ENCODE peak calls at places on chromosomes 11 and 22, in five cellular contexts. D is left lung, G is left ventricle myocardium inferior, O is Calu3, E is fibroblast of pulmonary artery. Z is an unnamed sample.
A peak's percentile ranks its signal among the peaks of the same experiment; 100 is the strongest.

GRCh38 chr22:50184004-50184461 is 1.7 kb upstream of the TRABD start:
- DNase-seq in O (peak; percentile 68), E (peak; percentile 67), D (peak; percentile 81), G (peak; percentile 82), Z (no peak)

GRCh38 chr11:86464509-86465221 is 90.0 kb downstream of the CCDC81 start:
- DNase-seq in O (no peak), E (no peak), G (no peak), D (no peak), Z (no peak)

GRCh38 chr11:92211576-92212167 is 12.9 kb upstream of the FAT3 start:
- DNase-seq in O (peak; percentile 37), D (no peak), G (no peak), E (peak; percentile 28), Z (no peak)

GRCh38 chr11:71247551-71248250 is 4.7 kb downstream of the SHANK2 start:
- DNase-seq in E (no peak), O (no peak), G (peak; percentile 53), D (no peak), Z (no peak)

GRCh38 chr22:43152355-43153071 is 1.2 kb downstream of the TSPO start:
- DNase-seq in O (peak; percentile 70), G (peak; percentile 79), E (peak; percentile 45), D (peak; percentile 80), Z (peak; percentile 51)

GRCh38 chr11:72675221-72675620 is 999 bp upstream of the PDE2A start:
- DNase-seq in E (no peak), G (no peak), D (no peak), O (no peak), Z (no peak)

GRCh38 chr11:95066721-95067041 is at the start of gene SRSF8:
- DNase-seq in G (no peak), O (no peak), D (no peak), E (no peak), Z (no peak)

GRCh38 chr22:37225481-37225880 is 13.2 kb upstream of the SSTR3 start:
- DNase-seq in D (no peak), O (no peak), G (no peak), E (no peak), Z (no peak)

GRCh38 chr11:73225001-73225686 is 7.1 kb downstream of the P2RY2 start:
- DNase-seq in D (peak; percentile 45), O (no peak), E (no peak), G (no peak), Z (no peak)

GRCh38 chr11:116164843-116165242 is 607.9 kb downstream of the BUD13 start:
- DNase-seq in E (no peak), D (no peak), G (no peak), O (no peak), Z (no peak)

GRCh38 chr11:12377106-12377823 is at the start of gene PARVA:
- DNase-seq in D (peak; percentile 50), O (peak; percentile 65), E (peak; percentile 88), G (peak; percentile 76), Z (no peak)

GRCh38 chr11:68838572-68838964 is 3.1 kb downstream of the CPT1A start:
- DNase-seq in O (peak; percentile 11), G (no peak), D (no peak), E (peak; percentile 49), Z (peak; percentile 18)

GRCh38 chr11:2811206-2812091 is 74.1 kb downstream of the CDKN1C start:
- DNase-seq in G (peak; percentile 22), D (no peak), O (no peak), E (no peak), Z (no peak)

GRCh38 chr11:77619576-77620198 is 17.9 kb downstream of the CLNS1A start:
- DNase-seq in O (peak; percentile 59), E (peak; percentile 66), D (no peak), G (no peak), Z (no peak)

GRCh38 chr22:46043816-46044717 is 67.1 kb upstream of the WNT7B start:
- DNase-seq in G (peak; percentile 41), D (peak; percentile 49), O (no peak), E (no peak), Z (no peak)

GRCh38 chr11:70525006-70525405 is 126.7 kb downstream of the CTTN start:
- DNase-seq in D (no peak), G (peak; percentile 0), O (no peak), E (no peak), Z (no peak)

GRCh38 chr11:117734596-117734995 is 62.4 kb downstream of the DSCAML1 start:
- DNase-seq in G (no peak), O (no peak), E (no peak), D (no peak), Z (no peak)

GRCh38 chr22:41226728-41227655 is 13.7 kb downstream of the CHADL start:
- DNase-seq in O (no peak), E (no peak), G (no peak), D (peak; percentile 69), Z (no peak)

GRCh38 chr22:38974170-38974825 is 7.8 kb upstream of the APOBEC3B start:
- DNase-seq in O (no peak), G (no peak), E (no peak), D (no peak), Z (no peak)

GRCh38 chr11:72308226-72309073 is 64.5 kb upstream of the PHOX2A start:
- DNase-seq in E (peak; percentile 89), G (no peak), D (no peak), O (no peak), Z (no peak)

GRCh38 chr11:76616676-76617552 is 53.6 kb downstream of the LRRC32 start:
- DNase-seq in E (no peak), D (no peak), O (no peak), G (no peak), Z (no peak)

GRCh38 chr11:64696045-64696444 is 27.0 kb downstream of the NRXN2 start:
- DNase-seq in D (no peak), O (no peak), E (no peak), G (no peak), Z (no peak)

GRCh38 chr11:57276169-57276854 is 39.3 kb upstream of the APLNR start:
- DNase-seq in O (no peak), G (no peak), E (no peak), D (no peak), Z (no peak)

GRCh38 chr22:40324468-40325305 is 21.6 kb upstream of the ADSL start:
- DNase-seq in E (no peak), O (no peak), G (no peak), D (no peak), Z (no peak)

GRCh38 chr11:22192289-22192641 is 620 bp upstream of the ANO5 start:
- DNase-seq in D (peak; percentile 41), E (no peak), O (peak; percentile 38), G (peak; percentile 10), Z (no peak)
- TF ChIP-seq CTCF in D (no peak), E (no peak), O (no peak), G (no peak), Z (no peak)

GRCh38 chr22:29607426-29607825 is 4.0 kb downstream of the NF2 start:
- DNase-seq in O (no peak), G (no peak), E (peak; percentile 49), D (no peak), Z (no peak)

GRCh38 chr22:29606320-29606719 is 2.9 kb downstream of the NF2 start:
- DNase-seq in D (no peak), O (no peak), E (no peak), G (no peak), Z (no peak)

GRCh38 chr22:29605236-29605850 is 1.9 kb downstream of the NF2 start:
- DNase-seq in E (no peak), G (no peak), D (no peak), O (no peak), Z (no peak)

GRCh38 chr22:29610780-29611179 is 7.3 kb downstream of the NF2 start:
- DNase-seq in E (no peak), G (no peak), D (no peak), O (no peak), Z (no peak)

DNA sequence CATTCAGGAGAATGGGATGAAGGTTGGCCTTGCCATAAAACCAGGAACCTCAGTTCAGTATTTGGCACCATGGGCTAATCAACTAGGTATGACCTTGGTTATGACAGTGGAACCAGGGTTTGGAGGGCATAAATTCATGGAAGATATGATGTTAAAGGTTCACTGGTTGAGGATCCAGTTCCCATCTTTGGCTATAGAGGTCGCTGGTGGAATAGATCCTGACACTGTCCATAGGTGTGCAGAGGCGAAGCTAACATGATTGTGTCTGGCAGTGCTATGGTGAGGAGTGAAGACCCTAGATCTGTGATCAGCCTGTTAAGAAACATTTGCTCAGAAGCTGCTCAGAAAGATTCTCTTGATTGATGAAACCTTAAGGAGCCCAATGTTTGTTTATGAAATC is 5.7 kb downstream of the NF2 start:
- DNase-seq in G (no peak), E (no peak), D (no peak), O (no peak), Z (no peak)
- TF ChIP-seq CTCF in G (peak; percentile 29), E (peak; percentile 44), D (no peak), O (no peak), Z (no peak)

GRCh38 chr11:44749160-44749559 is 22.4 kb downstream of the TSPAN18 start:
- DNase-seq in G (no peak), D (no peak), O (no peak), E (no peak), Z (no peak)
- TF ChIP-seq CTCF in G (no peak), D (no peak), O (no peak), E (no peak), Z (no peak)

GRCh38 chr11:10909141-10909883 is 51.5 kb upstream of the ZBED5 start:
- DNase-seq in D (no peak), G (no peak), O (peak; percentile 21), E (no peak), Z (no peak)

GRCh38 chr11:10902756-10903155 is 44.9 kb upstream of the ZBED5 start:
- DNase-seq in E (no peak), D (no peak), G (no peak), O (no peak), Z (no peak)

GRCh38 chr11:10902301-10902700 is 44.4 kb upstream of the ZBED5 start:
- DNase-seq in D (no peak), G (no peak), E (no peak), O (no peak), Z (no peak)

GRCh38 chr11:10908215-10908990 is 50.5 kb upstream of the ZBED5 start:
- DNase-seq in G (no peak), E (peak; percentile 85), D (peak; percentile 48), O (peak; percentile 63), Z (no peak)

GRCh38 chr11:10906521-10906920 is 48.7 kb upstream of the ZBED5 start:
- DNase-seq in D (no peak), E (peak; percentile 51), O (no peak), G (no peak), Z (no peak)
- TF ChIP-seq CTCF in D (no peak), E (peak; percentile 16), O (no peak), G (peak; percentile 51), Z (no peak)

GRCh38 chr11:10728154-10728553 is 22.9 kb upstream of the CTR9 start:
- DNase-seq in D (no peak), G (no peak), O (no peak), E (no peak), Z (no peak)
- TF ChIP-seq CTCF in D (no peak), G (no peak), O (no peak), E (no peak), Z (no peak)

GRCh38 chr22:20438678-20439492 is 1.3 kb upstream of the SCARF2 start:
- DNase-seq in G (no peak), E (peak; percentile 18), O (no peak), D (peak; percentile 30), Z (no peak)
- TF ChIP-seq CTCF in G (peak; percentile 39), E (peak; percentile 29), O (no peak), D (no peak), Z (no peak)

Z was measured in activated B cell treated with CpG ODN at 0.5 μM for 24 hours.